ENCODE peak calls at places on chromosome 18, in ten cellular contexts. One of them, this sample, is unnamed.

GRCh38 chr18:23071285-23071684 is 64.0 kb upstream of the CABLES1 start:
- DNase-seq in NCI-H345: no peak
- DNase-seq in activated CD8-positive, alpha-beta T cell treated with anti-CD3 and anti-CD28 coated beads for 36 hours: peak
- DNase-seq in IMR-90: peak
- DNase-seq in left lung: no peak
- DNase-seq in Karpas-422: no peak
- DNase-seq in activated T-helper 1 cell treated with anti-CD3 and anti-CD28 coated beads, Interleukin-12 subunit alpha, Interleukin-12 subunit beta, Interleukin-2, Interleukin-4 antibody, amounts not matched to agents 30 ng/mL and 10 ng/mL and 1 ng/mL, durations not matched to agents 14 hours and 24 hours and 36 hours: peak
- DNase-seq in left ventricle myocardium inferior: peak
- DNase-seq in nephron progenitor cell: no peak
- DNase-seq in nucleus accumbens: no peak
- DNase-seq in this sample: no peak

GRCh38 chr18:21164746-21165145 is 53.1 kb upstream of the ROCK1 start:
- DNase-seq in Karpas-422: no peak
- DNase-seq in NCI-H345: no peak
- DNase-seq in activated T-helper 1 cell treated with anti-CD3 and anti-CD28 coated beads, Interleukin-12 subunit alpha, Interleukin-12 subunit beta, Interleukin-2, Interleukin-4 antibody, amounts not matched to agents 30 ng/mL and 10 ng/mL and 1 ng/mL, durations not matched to agents 14 hours and 24 hours and 36 hours: no peak
- DNase-seq in activated CD8-positive, alpha-beta T cell treated with anti-CD3 and anti-CD28 coated beads for 36 hours: no peak
- DNase-seq in left lung: no peak
- DNase-seq in nephron progenitor cell: no peak
- DNase-seq in left ventricle myocardium inferior: no peak
- DNase-seq in IMR-90: no peak
- DNase-seq in nucleus accumbens: no peak
- DNase-seq in this sample: no peak

GRCh38 chr18:22342625-22343024 is 75.1 kb downstream of the CTAGE1 start:
- DNase-seq in Karpas-422: no peak
- DNase-seq in left ventricle myocardium inferior: no peak
- DNase-seq in activated CD8-positive, alpha-beta T cell treated with anti-CD3 and anti-CD28 coated beads for 36 hours: peak
- DNase-seq in left lung: no peak
- DNase-seq in activated T-helper 1 cell treated with anti-CD3 and anti-CD28 coated beads, Interleukin-12 subunit alpha, Interleukin-12 subunit beta, Interleukin-2, Interleukin-4 antibody, amounts not matched to agents 30 ng/mL and 10 ng/mL and 1 ng/mL, durations not matched to agents 14 hours and 24 hours and 36 hours: no peak
- DNase-seq in nucleus accumbens: no peak
- DNase-seq in IMR-90: peak
- DNase-seq in nephron progenitor cell: no peak
- DNase-seq in NCI-H345: no peak
- DNase-seq in this sample: no peak

GRCh38 chr18:61829108-61829507 is 63.7 kb downstream of the RNF152 start:
- DNase-seq in activated CD8-positive, alpha-beta T cell treated with anti-CD3 and anti-CD28 coated beads for 36 hours: no peak
- DNase-seq in NCI-H345: no peak
- DNase-seq in Karpas-422: no peak
- DNase-seq in left lung: peak
- DNase-seq in left ventricle myocardium inferior: no peak
- DNase-seq in activated T-helper 1 cell treated with anti-CD3 and anti-CD28 coated beads, Interleukin-12 subunit alpha, Interleukin-12 subunit beta, Interleukin-2, Interleukin-4 antibody, amounts not matched to agents 30 ng/mL and 10 ng/mL and 1 ng/mL, durations not matched to agents 14 hours and 24 hours and 36 hours: no peak
- DNase-seq in IMR-90: no peak
- DNase-seq in nephron progenitor cell: no peak
- DNase-seq in nucleus accumbens: no peak
- DNase-seq in this sample: no peak

GRCh38 chr18:8994603-8995002 is 107.9 kb upstream of the NDUFV2 start:
- DNase-seq in left lung: no peak
- DNase-seq in NCI-H345: no peak
- DNase-seq in activated CD8-positive, alpha-beta T cell treated with anti-CD3 and anti-CD28 coated beads for 36 hours: no peak
- DNase-seq in Karpas-422: no peak
- DNase-seq in activated T-helper 1 cell treated with anti-CD3 and anti-CD28 coated beads, Interleukin-12 subunit alpha, Interleukin-12 subunit beta, Interleukin-2, Interleukin-4 antibody, amounts not matched to agents 30 ng/mL and 10 ng/mL and 1 ng/mL, durations not matched to agents 14 hours and 24 hours and 36 hours: no peak
- DNase-seq in nephron progenitor cell: no peak
- DNase-seq in IMR-90: no peak
- DNase-seq in left ventricle myocardium inferior: no peak
- DNase-seq in nucleus accumbens: no peak
- DNase-seq in this sample: no peak

GRCh38 chr18:41226186-41226585 is 728.8 kb upstream of the PIK3C3 start:
- DNase-seq in nephron progenitor cell: no peak
- DNase-seq in activated CD8-positive, alpha-beta T cell treated with anti-CD3 and anti-CD28 coated beads for 36 hours: no peak
- DNase-seq in left lung: no peak
- DNase-seq in NCI-H345: no peak
- DNase-seq in left ventricle myocardium inferior: no peak
- DNase-seq in nucleus accumbens: no peak
- DNase-seq in Karpas-422: no peak
- DNase-seq in activated T-helper 1 cell treated with anti-CD3 and anti-CD28 coated beads, Interleukin-12 subunit alpha, Interleukin-12 subunit beta, Interleukin-2, Interleukin-4 antibody, amounts not matched to agents 30 ng/mL and 10 ng/mL and 1 ng/mL, durations not matched to agents 14 hours and 24 hours and 36 hours: no peak
- DNase-seq in IMR-90: peak
- DNase-seq in this sample: no peak

GRCh38 chr18:3405713-3406112 is 44.3 kb upstream of the TGIF1 start:
- DNase-seq in NCI-H345: no peak
- DNase-seq in nucleus accumbens: no peak
- DNase-seq in activated T-helper 1 cell treated with anti-CD3 and anti-CD28 coated beads, Interleukin-12 subunit alpha, Interleukin-12 subunit beta, Interleukin-2, Interleukin-4 antibody, amounts not matched to agents 30 ng/mL and 10 ng/mL and 1 ng/mL, durations not matched to agents 14 hours and 24 hours and 36 hours: no peak
- DNase-seq in left ventricle myocardium inferior: no peak
- DNase-seq in nephron progenitor cell: no peak
- DNase-seq in left lung: no peak
- DNase-seq in activated CD8-positive, alpha-beta T cell treated with anti-CD3 and anti-CD28 coated beads for 36 hours: no peak
- DNase-seq in IMR-90: no peak
- DNase-seq in Karpas-422: no peak
- DNase-seq in this sample: no peak

GRCh38 chr18:35085450-35086032 is 44.3 kb downstream of the MAPRE2 start:
- DNase-seq in Karpas-422: no peak
- DNase-seq in nephron progenitor cell: no peak
- DNase-seq in NCI-H345: no peak
- DNase-seq in IMR-90: no peak
- DNase-seq in activated T-helper 1 cell treated with anti-CD3 and anti-CD28 coated beads, Interleukin-12 subunit alpha, Interleukin-12 subunit beta, Interleukin-2, Interleukin-4 antibody, amounts not matched to agents 30 ng/mL and 10 ng/mL and 1 ng/mL, durations not matched to agents 14 hours and 24 hours and 36 hours: no peak
- DNase-seq in activated CD8-positive, alpha-beta T cell treated with anti-CD3 and anti-CD28 coated beads for 36 hours: no peak
- DNase-seq in nucleus accumbens: no peak
- DNase-seq in left ventricle myocardium inferior: no peak
- DNase-seq in left lung: no peak
- DNase-seq in this sample: no peak

GRCh38 chr18:48228841-48229240 is 180.3 kb downstream of the ZBTB7C start:
- DNase-seq in nucleus accumbens: no peak
- DNase-seq in activated CD8-positive, alpha-beta T cell treated with anti-CD3 and anti-CD28 coated beads for 36 hours: no peak
- DNase-seq in activated T-helper 1 cell treated with anti-CD3 and anti-CD28 coated beads, Interleukin-12 subunit alpha, Interleukin-12 subunit beta, Interleukin-2, Interleukin-4 antibody, amounts not matched to agents 30 ng/mL and 10 ng/mL and 1 ng/mL, durations not matched to agents 14 hours and 24 hours and 36 hours: no peak
- DNase-seq in NCI-H345: no peak
- DNase-seq in nephron progenitor cell: no peak
- DNase-seq in IMR-90: no peak
- DNase-seq in Karpas-422: no peak
- DNase-seq in left ventricle myocardium inferior: no peak
- DNase-seq in left lung: no peak
- DNase-seq in this sample: no peak

GRCh38 chr18:46488472-46489213 is 168.4 kb downstream of the LOXHD1 start:
- DNase-seq in NCI-H345: no peak
- DNase-seq in left ventricle myocardium inferior: no peak
- DNase-seq in nephron progenitor cell: no peak
- DNase-seq in left lung: no peak
- DNase-seq in nucleus accumbens: no peak
- DNase-seq in activated CD8-positive, alpha-beta T cell treated with anti-CD3 and anti-CD28 coated beads for 36 hours: no peak
- DNase-seq in Karpas-422: no peak
- DNase-seq in activated T-helper 1 cell treated with anti-CD3 and anti-CD28 coated beads, Interleukin-12 subunit alpha, Interleukin-12 subunit beta, Interleukin-2, Interleukin-4 antibody, amounts not matched to agents 30 ng/mL and 10 ng/mL and 1 ng/mL, durations not matched to agents 14 hours and 24 hours and 36 hours: no peak
- DNase-seq in IMR-90: no peak
- DNase-seq in this sample: no peak

GRCh38 chr18:7417742-7418141 is 149.4 kb upstream of the PTPRM start:
- DNase-seq in nucleus accumbens: no peak
- DNase-seq in activated CD8-positive, alpha-beta T cell treated with anti-CD3 and anti-CD28 coated beads for 36 hours: no peak
- DNase-seq in activated T-helper 1 cell treated with anti-CD3 and anti-CD28 coated beads, Interleukin-12 subunit alpha, Interleukin-12 subunit beta, Interleukin-2, Interleukin-4 antibody, amounts not matched to agents 30 ng/mL and 10 ng/mL and 1 ng/mL, durations not matched to agents 14 hours and 24 hours and 36 hours: no peak
- DNase-seq in left lung: no peak
- DNase-seq in Karpas-422: no peak
- DNase-seq in NCI-H345: no peak
- DNase-seq in nephron progenitor cell: no peak
- DNase-seq in left ventricle myocardium inferior: no peak
- DNase-seq in IMR-90: no peak
- DNase-seq in this sample: no peak

GRCh38 chr18:62085766-62086165 is 101.1 kb downstream of the PIGN start:
- DNase-seq in left ventricle myocardium inferior: no peak
- DNase-seq in nephron progenitor cell: no peak
- DNase-seq in Karpas-422: no peak
- DNase-seq in activated CD8-positive, alpha-beta T cell treated with anti-CD3 and anti-CD28 coated beads for 36 hours: peak
- DNase-seq in left lung: no peak
- DNase-seq in nucleus accumbens: no peak
- DNase-seq in NCI-H345: no peak
- DNase-seq in activated T-helper 1 cell treated with anti-CD3 and anti-CD28 coated beads, Interleukin-12 subunit alpha, Interleukin-12 subunit beta, Interleukin-2, Interleukin-4 antibody, amounts not matched to agents 30 ng/mL and 10 ng/mL and 1 ng/mL, durations not matched to agents 14 hours and 24 hours and 36 hours: no peak
- DNase-seq in IMR-90: peak
- DNase-seq in this sample: no peak